ENCODE peak calls at places on chromosome 5, in six cellular contexts. F, I, T, R, E and O are unnamed samples.

GRCh38 chr5:145062280-145062679 is 772.9 kb downstream of the PRELID2 start:
- DNase-seq in I (no peak), E (no peak), T (no peak), F (no peak), R (no peak), O (no peak)

GRCh38 chr5:173211284-173211683 is 23.7 kb downstream of the NKX2-5 start:
- DNase-seq in E (no peak), F (no peak), T (no peak), R (no peak), I (no peak), O (no peak)

GRCh38 chr5:148437249-148437648 is 53.5 kb downstream of the FBXO38 start:
- DNase-seq in E (no peak), R (no peak), I (no peak), F (no peak), T (no peak), O (no peak)

GRCh38 chr5:125408582-125409069 is 662.2 kb upstream of the ZNF608 start:
- DNase-seq in E (no peak), I (no peak), F (no peak), R (no peak), T (peak), O (no peak)

GRCh38 chr5:84603557-84604185 is 219.0 kb upstream of the EDIL3 start:
- DNase-seq in R (no peak), T (no peak), F (no peak), I (no peak), E (no peak), O (no peak)

GRCh38 chr5:144484124-144484897 is 313.6 kb downstream of the KCTD16 start:
- DNase-seq in R (no peak), F (no peak), T (no peak), E (no peak), I (no peak), O (no peak)

GRCh38 chr5:125798311-125798710 is 624.9 kb upstream of the GRAMD2B start:
- DNase-seq in I (peak), T (no peak), F (no peak), E (no peak), R (no peak), O (no peak)

GRCh38 chr5:72788851-72789505 is 27.5 kb upstream of the TNPO1 start:
- DNase-seq in E (no peak), T (no peak), F (no peak), R (no peak), I (no peak), O (no peak)

GRCh38 chr5:78587775-78588291 is 60.7 kb downstream of the LHFPL2 start:
- DNase-seq in R (no peak), I (no peak), E (no peak), T (no peak), F (no peak), O (no peak)

GRCh38 chr5:150215978-150216944 is 26.4 kb downstream of the SLC6A7 start:
- DNase-seq in T (peak), R (no peak), I (no peak), E (no peak), F (no peak), O (no peak)

GRCh38 chr5:95352686-95353085 is 38.5 kb upstream of the FAM81B start:
- DNase-seq in T (no peak), R (no peak), E (no peak), F (no peak), I (no peak), O (no peak)

GRCh38 chr5:159883522-159883950 is 32.7 kb upstream of the ADRA1B start:
- DNase-seq in E (no peak), F (no peak), R (no peak), T (no peak), I (no peak), O (no peak)

GRCh38 chr5:149060325-149060724 is 2.5 kb downstream of the SH3TC2 start:
- DNase-seq in F (no peak), I (no peak), R (peak), T (peak), E (no peak), O (no peak)

GRCh38 chr5:68547621-68548020 is 332.1 kb downstream of the PIK3R1 start:
- DNase-seq in I (no peak), F (no peak), T (no peak), E (no peak), R (no peak), O (no peak)

GRCh38 chr5:40551706-40552557 is 127.8 kb upstream of the PTGER4 start:
- DNase-seq in R (no peak), I (no peak), E (no peak), F (no peak), T (no peak), O (no peak)

GRCh38 chr5:106020889-106021288 is 1649.8 kb downstream of the EFNA5 start:
- DNase-seq in R (no peak), F (no peak), I (no peak), E (no peak), T (no peak), O (no peak)

GRCh38 chr5:140073296-140073695 is 30.2 kb upstream of the NRG2 start:
- DNase-seq in E (no peak), R (no peak), I (peak), T (no peak), F (no peak), O (no peak)

GRCh38 chr5:27437594-27438200 is 399.3 kb upstream of the CDH9 start:
- DNase-seq in I (no peak), R (no peak), T (no peak), F (no peak), E (no peak), O (no peak)

GRCh38 chr5:133309166-133309791 is 257.5 kb downstream of the HSPA4 start:
- DNase-seq in T (no peak), R (no peak), I (no peak), E (no peak), F (no peak), O (no peak)

GRCh38 chr5:144236479-144236878 is 65.8 kb downstream of the KCTD16 start:
- DNase-seq in F (no peak), I (no peak), T (no peak), R (no peak), E (no peak), O (no peak)

GRCh38 chr5:171295801-171296200 is 13.2 kb upstream of the TLX3 start:
- DNase-seq in T (no peak), E (no peak), R (no peak), F (no peak), I (no peak), O (no peak)

GRCh38 chr5:127957701-127958190 is 125.8 kb upstream of the SLC12A2 start:
- DNase-seq in F (no peak), I (no peak), T (no peak), R (no peak), E (no peak), O (no peak)

GRCh38 chr5:132496631-132497487 is 6.3 kb upstream of the IRF1 start:
- DNase-seq in I (peak), T (peak), E (no peak), F (peak), R (peak), O (peak)

GRCh38 chr5:103502651-103503050 is 59.9 kb downstream of the NUDT12 start:
- DNase-seq in F (no peak), R (no peak), I (no peak), T (no peak), E (no peak), O (no peak)

GRCh38 chr5:98468188-98468869 is 305.1 kb upstream of the RGMB start:
- DNase-seq in F (no peak), E (no peak), T (no peak), I (no peak), R (no peak), O (no peak)

GRCh38 chr5:102048940-102049339 is 247.1 kb downstream of the SLCO4C1 start:
- DNase-seq in R (no peak), T (no peak), E (no peak), F (no peak), I (no peak), O (no peak)

DNA sequence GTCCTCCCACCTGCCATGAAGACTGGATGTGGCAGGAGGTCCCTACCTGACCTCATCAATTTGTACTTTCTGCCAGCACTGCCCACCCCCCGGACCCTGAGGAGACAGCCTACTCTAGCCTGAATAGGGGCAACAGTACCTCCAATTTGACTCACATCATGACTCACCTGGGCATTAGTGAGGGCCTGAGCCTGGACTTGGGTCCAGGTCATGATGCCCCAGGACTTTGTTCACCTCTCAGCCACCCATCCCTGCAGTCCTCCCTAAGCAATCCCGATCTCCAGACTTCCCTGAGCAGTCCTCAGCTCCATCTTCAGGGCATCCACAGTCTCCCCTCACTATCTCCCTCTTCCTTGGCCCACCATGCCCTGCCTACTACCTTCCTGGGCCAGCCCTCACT is 28.1 kb downstream of the KIF2A start:
- DNase-seq in E (no peak), F (no peak), I (no peak), R (no peak), T (no peak), O (no peak)
- TF ChIP-seq POLR2AphosphoS5 in E (no peak), F (no peak), I (no peak), R (no peak), T (no peak), O (no peak)

DNA sequence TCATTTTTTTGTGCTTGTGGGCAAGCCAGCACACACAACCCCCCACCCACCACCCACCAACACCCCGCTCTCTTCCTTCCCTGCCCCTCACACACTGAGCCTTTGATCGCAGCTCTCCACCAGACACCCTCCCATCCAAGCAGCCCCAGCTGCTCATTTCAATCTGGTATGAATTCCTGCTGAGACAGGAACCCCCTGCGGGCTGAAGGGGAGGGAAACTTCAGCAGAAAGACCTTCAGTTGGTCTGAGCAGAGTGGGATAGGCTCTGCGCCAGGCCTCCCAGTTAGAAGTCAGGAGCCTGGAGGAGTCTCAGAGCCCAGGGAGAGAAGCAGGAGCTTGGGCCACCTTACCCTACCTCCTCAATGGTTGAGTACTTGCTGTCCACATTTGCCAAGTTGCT is 7.2 kb downstream of the PCDHGC5 start:
- DNase-seq in F (no peak), I (peak), T (no peak), E (no peak), R (no peak), O (no peak)
- H3K27ac ChIP-seq in F (no peak), I (no peak), T (no peak), E (no peak), R (no peak), O (no peak)

DNA sequence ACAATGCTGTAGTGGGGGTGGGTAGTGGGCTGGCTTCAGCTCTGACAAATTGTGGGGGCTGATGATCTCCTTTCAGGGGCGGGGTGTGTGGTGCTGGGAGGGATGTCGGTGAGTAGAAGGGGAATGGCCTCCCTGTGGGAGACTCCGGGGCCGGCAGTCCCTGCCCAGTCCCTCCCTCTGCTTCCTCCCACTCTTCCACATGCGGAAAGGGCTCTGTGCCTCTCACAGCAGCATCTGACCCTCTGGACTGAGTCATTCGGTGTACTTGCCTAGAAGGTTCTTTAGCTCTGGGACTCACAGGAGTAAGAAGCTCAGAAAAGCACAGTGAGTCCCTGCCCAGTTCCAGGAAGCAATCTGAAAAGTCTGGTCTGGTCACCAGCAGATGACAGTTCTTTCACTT is 14.2 kb downstream of the CD180 start:
- DNase-seq in T (no peak), E (no peak), F (peak), I (peak), R (no peak), O (peak)
- TF ChIP-seq POLR2AphosphoS5 in T (no peak), E (no peak), F (no peak), I (no peak), R (no peak), O (no peak)

DNA sequence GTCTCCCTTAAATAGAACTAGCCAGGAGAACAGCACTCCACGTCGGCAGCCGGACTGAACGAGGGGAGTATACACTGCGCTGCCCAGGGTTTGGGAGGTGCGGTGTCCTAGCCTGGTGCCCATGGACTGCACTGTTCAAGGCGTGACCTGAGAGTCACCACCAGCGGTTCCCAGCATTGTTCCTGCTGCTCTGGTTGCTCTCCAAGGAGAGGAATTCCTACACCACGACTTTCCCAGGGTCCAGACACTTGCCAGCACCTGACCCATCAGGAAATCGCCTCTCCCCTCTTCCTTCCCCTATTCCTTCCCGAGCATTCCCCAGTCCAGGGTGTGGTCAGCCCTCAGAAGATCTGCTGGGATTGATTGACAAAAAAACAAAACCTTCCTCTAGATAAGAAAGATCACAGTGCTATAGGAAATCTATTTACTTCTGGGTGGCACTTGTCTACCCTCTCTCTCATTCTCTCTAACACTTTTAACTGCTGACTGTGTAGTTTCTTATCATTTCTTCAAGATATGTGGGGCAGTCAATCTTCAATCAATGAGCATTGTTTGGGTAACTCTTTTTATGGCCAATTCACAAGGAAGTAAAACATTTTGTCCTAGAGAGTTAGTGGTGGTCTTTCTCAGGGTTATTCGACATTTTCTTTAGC is 297.8 kb upstream of the ACTBL2 start:
- DNase-seq in R (no peak), E (no peak), F (no peak), I (peak), T (no peak), O (no peak)
- H3K27ac ChIP-seq in R (no peak), E (no peak), F (no peak), I (no peak), T (no peak), O (no peak)